ENCODE peak calls at places on chromosomes 13 and 19, in four cellular contexts. D, R, T and K are unnamed samples.

GRCh38 chr13:113491418-113491883 is 940 bp upstream of the DCUN1D2 start:
- DNase-seq in T (peak; percentile 81), D (no peak), R (peak; percentile 33), K (no peak)

GRCh38 chr13:112900691-112901091 is 68.3 kb upstream of the MCF2L start:
- DNase-seq in R (peak; percentile 2), T (peak; percentile 46), D (no peak), K (no peak)

GRCh38 chr13:20231839-20232555 is at the start of gene GJB6:
- DNase-seq in D (peak; percentile 32), T (peak; percentile 88), R (peak; percentile 32), K (peak; percentile 66)

GRCh38 chr19:40392894-40393517 is 3.0 kb upstream of the HIPK4 start:
- DNase-seq in D (no peak), R (peak; percentile 52), T (no peak), K (no peak)

GRCh38 chr13:107210216-107211010 is 642.5 kb upstream of the ARGLU1 start:
- DNase-seq in T (no peak), D (no peak), R (no peak), K (no peak)

GRCh38 chr13:35957174-35957867 is 173.9 kb downstream of the DCLK1 start:
- DNase-seq in T (no peak), D (no peak), R (no peak), K (no peak)

GRCh38 chr19:11019262-11019661 is 58.4 kb downstream of the SMARCA4 start:
- DNase-seq in R (no peak), D (no peak), T (peak; percentile 84), K (no peak)

GRCh38 chr19:10565028-10565566 is 713 bp downstream of the KRI1 start:
- DNase-seq in R (peak; percentile 55), T (peak; percentile 76), D (peak; percentile 78), K (peak; percentile 70)

GRCh38 chr13:40469581-40470282 is 196.7 kb downstream of the FOXO1 start:
- DNase-seq in R (no peak), T (peak; percentile 50), D (no peak), K (no peak)

GRCh38 chr13:98467263-98467985 is 109.5 kb downstream of the STK24 start:
- DNase-seq in T (no peak), D (no peak), R (no peak), K (no peak)

GRCh38 chr13:111852701-111853100 is 214.2 kb upstream of the SOX1 start:
- DNase-seq in T (no peak), D (no peak), R (no peak), K (no peak)

GRCh38 chr13:113954046-113954841 is 19.6 kb downstream of the C13orf46 start:
- DNase-seq in T (peak; percentile 63), R (no peak), D (no peak), K (no peak)

GRCh38 chr19:28710278-28710677 is 502.7 kb downstream of the UQCRFS1 start:
- DNase-seq in T (no peak), R (no peak), D (no peak), K (no peak)

GRCh38 chr19:51016798-51017683 is 2.5 kb downstream of the KLK10 start:
- DNase-seq in T (peak; percentile 84), D (no peak), R (peak; percentile 67), K (no peak)
- TF ChIP-seq POLR2AphosphoS5 in T (no peak), D (no peak), R (no peak), K (no peak)

GRCh38 chr19:58549664-58550361 is 5.1 kb downstream of the CHMP2A start:
- DNase-seq in D (no peak), T (no peak), R (no peak), K (no peak)

GRCh38 chr19:58550362-58551122 is 4.4 kb downstream of the CHMP2A start:
- DNase-seq in D (no peak), T (no peak), R (no peak), K (no peak)

GRCh38 chr19:58552655-58553054 is 2.2 kb downstream of the CHMP2A start:
- DNase-seq in R (no peak), T (no peak), D (no peak), K (no peak)

GRCh38 chr19:58551577-58552471 is 3.1 kb downstream of the CHMP2A start:
- DNase-seq in T (no peak), D (no peak), R (no peak), K (no peak)

GRCh38 chr19:58551123-58551497 is 3.8 kb downstream of the CHMP2A start:
- DNase-seq in T (no peak), D (no peak), R (no peak), K (no peak)
- TF ChIP-seq POLR2A in T (no peak), D (no peak), R (no peak), K (peak; percentile 37)

GRCh38 chr19:18543814-18544475 is 572 bp upstream of the FKBP8 start:
- DNase-seq in D (peak; percentile 71), R (peak; percentile 82), T (no peak), K (peak; percentile 80)
- TF ChIP-seq POLR2AphosphoS5 in D (peak; percentile 63), R (peak; percentile 68), T (peak; percentile 32), K (no peak)

GRCh38 chr19:54160182-54160811 is 776 bp upstream of the LENG1 start:
- DNase-seq in R (no peak), D (no peak), T (no peak), K (no peak)
- TF ChIP-seq POLR2A in R (no peak), D (no peak), T (no peak), K (peak; percentile 17)

GRCh38 chr19:32020538-32020937 is 324.9 kb upstream of the ZNF507 start:
- DNase-seq in T (no peak), R (no peak), D (no peak), K (no peak)

GRCh38 chr19:32017341-32017948 is 328.0 kb upstream of the ZNF507 start:
- DNase-seq in D (no peak), R (no peak), T (no peak), K (no peak)

GRCh38 chr19:32022044-32022945 is 323.1 kb upstream of the ZNF507 start:
- DNase-seq in T (no peak), D (no peak), R (no peak), K (no peak)

GRCh38 chr19:32012886-32013635 is 332.3 kb upstream of the ZNF507 start:
- DNase-seq in T (no peak), R (no peak), D (no peak), K (no peak)

DNA sequence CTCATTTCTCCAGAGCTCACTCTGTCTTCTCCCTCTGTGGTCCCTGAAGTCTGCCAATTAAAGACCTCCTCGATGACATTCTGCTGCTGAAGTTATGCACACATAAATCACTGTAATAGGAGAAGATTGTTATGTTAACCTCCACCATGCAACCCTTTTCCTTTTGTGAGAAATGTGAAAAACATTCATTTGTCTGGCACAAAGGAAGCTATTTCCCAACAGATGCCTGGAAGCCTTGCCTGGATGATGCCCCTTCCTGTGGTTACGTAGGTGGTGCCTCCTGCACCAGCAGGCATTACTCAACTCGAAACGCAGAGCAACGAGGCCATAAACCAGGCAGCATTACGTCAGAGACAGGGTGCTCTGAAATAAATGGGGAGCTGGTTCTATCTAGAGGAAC is 327.4 kb upstream of the ZNF507 start:
- DNase-seq in D (no peak), R (peak; percentile 19), T (no peak), K (no peak)
- TF ChIP-seq POLR2AphosphoS5 in D (no peak), R (peak; percentile 45), T (no peak), K (no peak)

GRCh38 chr13:46142692-46143238 is 37.9 kb upstream of the CPB2 start:
- DNase-seq in T (no peak), D (no peak), R (no peak), K (no peak)
- TF ChIP-seq POLR2A in T (no peak), D (peak; percentile 55), R (no peak), K (peak; percentile 31)

DNA sequence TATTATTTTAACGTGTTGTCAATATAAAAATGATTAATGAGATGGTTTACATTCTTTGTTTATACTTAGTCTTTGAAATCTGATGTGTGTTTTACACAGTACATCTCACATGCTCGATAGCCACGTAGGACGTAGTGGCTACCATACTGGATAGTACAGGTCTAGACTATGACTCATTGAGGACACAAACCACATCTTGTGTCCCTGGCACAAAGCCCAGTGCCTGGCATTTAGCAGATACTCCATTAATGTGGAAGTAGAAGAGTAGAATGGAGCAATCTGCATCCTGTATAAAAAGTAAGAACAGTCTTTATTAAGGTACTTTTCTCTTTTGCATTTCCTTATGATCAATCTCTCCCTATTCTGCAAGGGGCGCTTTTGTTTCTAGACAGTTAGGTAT is 49.0 kb upstream of the FRY start:
- DNase-seq in R (peak; percentile 45), T (no peak), D (no peak), K (no peak)
- TF ChIP-seq POLR2AphosphoS5 in R (no peak), T (peak; percentile 15), D (no peak), K (no peak)

DNA sequence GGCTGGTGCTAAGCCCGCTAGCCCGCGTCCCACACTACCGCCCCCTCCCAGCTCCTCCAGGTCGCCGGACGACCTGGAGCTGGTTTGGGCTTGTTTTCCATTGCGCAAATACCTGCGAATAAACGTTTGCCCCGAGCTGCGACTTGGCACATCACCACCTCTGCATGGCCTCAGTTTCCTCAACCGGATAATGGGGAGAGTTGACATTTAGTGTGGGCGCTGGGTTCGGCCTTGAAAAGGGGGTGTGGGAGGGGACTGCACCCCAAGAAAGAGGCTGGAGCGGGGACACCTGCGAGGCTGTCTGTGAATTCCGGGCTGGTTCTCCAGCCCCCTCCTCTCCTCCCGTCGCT is 11.0 kb upstream of the JUND start:
- DNase-seq in R (no peak), D (no peak), T (no peak), K (no peak)
- TF ChIP-seq POLR2A in R (no peak), D (no peak), T (no peak), K (no peak)

DNA sequence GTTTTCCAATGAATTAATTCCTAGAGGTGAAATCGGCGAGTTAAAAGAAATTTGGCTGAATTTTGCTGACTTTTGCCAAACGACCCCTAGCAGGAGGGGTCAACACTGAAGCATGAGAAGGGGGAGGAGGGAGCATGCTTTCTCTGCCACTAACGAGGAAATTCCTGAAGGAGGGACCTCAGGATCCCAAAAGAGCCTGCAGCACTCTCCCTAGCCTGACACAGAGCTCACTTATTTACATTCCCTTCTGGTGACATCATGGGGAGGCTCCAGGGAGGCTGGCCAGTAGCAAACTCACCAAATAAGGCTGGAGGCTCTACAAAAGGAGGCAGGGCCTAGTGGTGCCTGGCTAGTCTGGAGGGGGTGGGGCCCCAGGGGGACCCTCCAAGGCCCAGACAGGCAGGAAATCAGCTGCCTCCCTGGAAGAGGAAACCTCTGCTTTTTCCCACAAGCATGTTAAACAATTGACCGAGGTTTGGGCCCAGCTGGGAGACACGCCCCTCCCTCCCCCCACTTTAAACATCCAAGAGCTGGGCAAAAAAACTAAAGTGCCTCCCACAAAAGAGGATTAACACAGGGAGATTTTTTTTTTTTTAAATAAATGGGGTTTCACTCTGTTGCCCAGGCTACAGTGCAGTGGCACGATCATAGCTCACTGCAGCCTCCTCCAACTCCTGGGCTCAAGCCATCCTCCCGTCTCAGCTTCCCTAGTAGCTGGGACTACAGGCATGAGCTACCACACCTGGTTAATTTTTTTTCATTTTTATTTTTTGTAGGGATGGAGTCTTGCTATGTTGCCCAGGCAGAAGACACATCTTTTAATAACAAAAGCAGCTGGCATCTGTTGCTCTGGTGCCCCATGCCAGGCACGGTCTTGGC is 2.1 kb downstream of the DAPK3 start:
- DNase-seq in D (no peak), R (peak; percentile 79), T (no peak), K (no peak)
- TF ChIP-seq POLR2AphosphoS5 in D (no peak), R (peak; percentile 74), T (peak; percentile 66), K (no peak)